ENCODE peak calls at places on chromosomes 4 and X, in five cellular contexts. X is T-cell; E is effector memory CD8-positive, alpha-beta T cell; B is bronchial epithelial cell; C is NCI-H2081. G is an unnamed sample.

GRCh38 chr4:16168144-16168543 is 58.1 kb downstream of the TAPT1 start:
- DNase-seq in X (no peak), E (no peak), B (no peak), C (no peak), G (no peak)

GRCh38 chrX:141468940-141469339 is 115.6 kb downstream of the SPANXA1 start:
- DNase-seq in X (no peak), E (no peak), B (peak), C (no peak), G (no peak)

GRCh38 chr4:142698541-142698940 is 147.6 kb downstream of the INPP4B start:
- DNase-seq in X (no peak), E (no peak), B (peak), C (no peak), G (no peak)

GRCh38 chrX:123920065-123920785 is 41.3 kb upstream of the STAG2 start:
- DNase-seq in X (no peak), E (no peak), B (peak), C (no peak), G (no peak)

GRCh38 chrX:39440734-39441305 is 639.6 kb downstream of the MID1IP1 start:
- DNase-seq in X (no peak), E (no peak), B (no peak), C (no peak), G (no peak)

GRCh38 chr4:122005064-122005755 is 53.4 kb upstream of the TRPC3 start:
- DNase-seq in X (no peak), E (no peak), B (no peak), C (no peak), G (no peak)

GRCh38 chrX:22110729-22111494 is 78.8 kb downstream of the PHEX start:
- DNase-seq in X (no peak), E (no peak), B (peak), C (no peak), G (no peak)

GRCh38 chrX:139803224-139803623 is 95.3 kb upstream of the MCF2 start:
- DNase-seq in X (no peak), E (no peak), B (peak), C (no peak), G (no peak)

GRCh38 chr4:12178614-12179263 is 750.0 kb upstream of the HS3ST1 start:
- DNase-seq in X (no peak), E (no peak), B (no peak), C (no peak), G (no peak)

GRCh38 chr4:71210831-71211230 is 128.0 kb upstream of the SLC4A4 start:
- DNase-seq in X (no peak), E (no peak), B (no peak), C (no peak), G (no peak)

GRCh38 chr4:1723131-1723801 is 1.9 kb downstream of the TACC3 start:
- DNase-seq in X (peak), E (peak), B (peak), C (no peak), G (peak)

GRCh38 chrX:132837126-132837525 is 121.3 kb downstream of the HS6ST2 start:
- DNase-seq in X (no peak), E (no peak), B (peak), C (no peak), G (no peak)

GRCh38 chr4:78119698-78120097 is 62.6 kb downstream of the FRAS1 start:
- DNase-seq in X (no peak), E (no peak), B (peak), C (no peak), G (no peak)

GRCh38 chr4:40881851-40882250 is 132.1 kb downstream of the NSUN7 start:
- DNase-seq in X (no peak), E (no peak), B (no peak), C (no peak), G (no peak)

GRCh38 chrX:130079824-130080406 is 30.4 kb downstream of the ELF4 start:
- DNase-seq in X (peak), E (peak), B (peak), C (peak), G (peak)

GRCh38 chr4:145177511-145177905 is 2.9 kb downstream of the OTUD4 start:
- DNase-seq in X (no peak), E (no peak), B (peak), C (no peak), G (no peak)

GRCh38 chr4:15416357-15417327 is 11.2 kb upstream of the C1QTNF7 start:
- DNase-seq in X (no peak), E (no peak), B (no peak), C (no peak), G (no peak)

GRCh38 chr4:2942532-2943363 is 20.5 kb downstream of the NOP14 start:
- DNase-seq in X (no peak), E (peak), B (peak), C (no peak), G (no peak)

GRCh38 chr4:88659061-88659889 is 38.4 kb downstream of the NAP1L5 start:
- DNase-seq in X (peak), E (peak), B (peak), C (peak), G (peak)

GRCh38 chrX:44568196-44568595 is 25.5 kb upstream of the FUNDC1 start:
- DNase-seq in X (no peak), E (no peak), B (no peak), C (no peak), G (no peak)

GRCh38 chrX:49175435-49175834 is 3.7 kb downstream of the PLP2 start:
- DNase-seq in X (no peak), E (no peak), B (peak), C (no peak), G (no peak)

GRCh38 chr4:173958445-173958844 is 325.0 kb downstream of the FBXO8 start:
- DNase-seq in X (no peak), E (no peak), B (peak), C (no peak), G (no peak)

GRCh38 chr4:32226201-32226600 is 1506.0 kb downstream of the PCDH7 start:
- DNase-seq in X (no peak), E (no peak), B (no peak), C (no peak), G (no peak)

GRCh38 chr4:110614173-110614948 is 8.5 kb downstream of the PITX2 start:
- DNase-seq in X (no peak), E (no peak), B (no peak), C (no peak), G (no peak)

GRCh38 chr4:101774807-101775206 is 15.7 kb upstream of the BANK1 start:
- DNase-seq in X (no peak), E (no peak), B (peak), C (no peak), G (no peak)

GRCh38 chr4:38678078-38678477 is 14.1 kb downstream of the KLF3 start:
- DNase-seq in X (no peak), E (no peak), B (no peak), C (no peak), G (no peak)

GRCh38 chrX:132671229-132671641 is 182.4 kb upstream of the MBNL3 start:
- DNase-seq in X (no peak), E (no peak), B (peak), C (no peak), G (no peak)

GRCh38 chrX:154484255-154485149 is 1.9 kb downstream of the UBL4A start:
- DNase-seq in X (no peak), E (no peak), B (peak), C (no peak), G (no peak)

GRCh38 chr4:176438401-176438800 is 118.6 kb downstream of the SPCS3 start:
- DNase-seq in X (no peak), E (no peak), B (no peak), C (no peak), G (no peak)

GRCh38 chr4:23373269-23373668 is 516.6 kb downstream of the PPARGC1A start:
- DNase-seq in X (no peak), E (no peak), B (peak), C (no peak), G (no peak)

GRCh38 chrX:68833855-68834331 is 5.1 kb downstream of the EFNB1 start:
- DNase-seq in X (no peak), E (no peak), B (peak), C (no peak), G (no peak)

GRCh38 chr4:26992657-26993361 is 132.2 kb downstream of the STIM2 start:
- DNase-seq in X (no peak), E (no peak), B (peak), C (no peak), G (no peak)

GRCh38 chrX:112642349-112642748 is 37.4 kb downstream of the LHFPL1 start:
- DNase-seq in X (peak), E (peak), B (peak), C (peak), G (peak)

GRCh38 chr4:187576751-187577150 is 418.8 kb upstream of the ZFP42 start:
- DNase-seq in X (no peak), E (no peak), B (no peak), C (no peak), G (no peak)

GRCh38 chr4:12949719-12950118 is 534.4 kb downstream of the RAB28 start:
- DNase-seq in X (no peak), E (no peak), B (no peak), C (peak), G (no peak)

GRCh38 chr4:170259631-170260153 is 169.9 kb upstream of the AADAT start:
- DNase-seq in X (no peak), E (no peak), B (peak), C (peak), G (no peak)

G was measured in effector CD4-positive, alpha-beta T cell.